ENCODE peak calls at places on chromosomes 4 and X, in five cellular contexts. One of them, this sample, is unnamed.

GRCh38 chr4:169282429-169283113 is 11.8 kb upstream of the SH3RF1 start:
- DNase-seq in T-helper 2 cell: no peak
- DNase-seq in cardiac septum: no peak
- DNase-seq in substantia nigra: no peak
- DNase-seq in AG09309: no peak
- DNase-seq in this sample: peak

GRCh38 chrX:130566028-130566683 is 164.4 kb downstream of the RBMX2 start:
- DNase-seq in T-helper 2 cell: no peak
- DNase-seq in cardiac septum: no peak
- DNase-seq in substantia nigra: no peak
- DNase-seq in AG09309: no peak
- DNase-seq in this sample: no peak

GRCh38 chr4:43146198-43146597 is 253.7 kb downstream of the GRXCR1 start:
- DNase-seq in T-helper 2 cell: no peak
- DNase-seq in cardiac septum: no peak
- DNase-seq in substantia nigra: no peak
- DNase-seq in AG09309: no peak
- DNase-seq in this sample: no peak

GRCh38 chrX:136185409-136186022 is 38.2 kb downstream of the FHL1 start:
- DNase-seq in T-helper 2 cell: no peak
- DNase-seq in cardiac septum: no peak
- DNase-seq in substantia nigra: no peak
- DNase-seq in AG09309: no peak
- DNase-seq in this sample: peak

GRCh38 chr4:174524242-174524641 is 2.0 kb upstream of the HPGD start:
- DNase-seq in T-helper 2 cell: no peak
- DNase-seq in cardiac septum: no peak
- DNase-seq in substantia nigra: no peak
- DNase-seq in AG09309: no peak
- DNase-seq in this sample: no peak

GRCh38 chrX:15530318-15530717 is 29.7 kb downstream of the BMX start:
- DNase-seq in T-helper 2 cell: no peak
- DNase-seq in cardiac septum: no peak
- DNase-seq in substantia nigra: no peak
- DNase-seq in AG09309: no peak
- DNase-seq in this sample: no peak

GRCh38 chr4:37480509-37480908 is 205.7 kb downstream of the RELL1 start:
- DNase-seq in T-helper 2 cell: no peak
- DNase-seq in cardiac septum: no peak
- DNase-seq in substantia nigra: no peak
- DNase-seq in AG09309: no peak
- DNase-seq in this sample: no peak

GRCh38 chr4:142547974-142548373 is 298.1 kb downstream of the INPP4B start:
- DNase-seq in T-helper 2 cell: no peak
- DNase-seq in cardiac septum: no peak
- DNase-seq in substantia nigra: no peak
- DNase-seq in AG09309: no peak
- DNase-seq in this sample: peak

GRCh38 chr4:54118850-54119589 is 19.1 kb downstream of the GSX2 start:
- DNase-seq in T-helper 2 cell: no peak
- DNase-seq in cardiac septum: no peak
- DNase-seq in substantia nigra: no peak
- DNase-seq in AG09309: no peak
- DNase-seq in this sample: no peak

GRCh38 chr4:136742330-136742729 is 790.0 kb downstream of the PCDH18 start:
- DNase-seq in T-helper 2 cell: no peak
- DNase-seq in cardiac septum: no peak
- DNase-seq in substantia nigra: no peak
- DNase-seq in AG09309: no peak
- DNase-seq in this sample: peak

GRCh38 chr4:149884046-149884445 is 68.4 kb upstream of the IQCM start:
- DNase-seq in T-helper 2 cell: no peak
- DNase-seq in cardiac septum: no peak
- DNase-seq in substantia nigra: peak
- DNase-seq in AG09309: peak
- DNase-seq in this sample: peak

GRCh38 chrX:19758536-19758935 is 128.9 kb downstream of the SH3KBP1 start:
- DNase-seq in T-helper 2 cell: no peak
- DNase-seq in cardiac septum: no peak
- DNase-seq in substantia nigra: no peak
- DNase-seq in AG09309: no peak
- DNase-seq in this sample: peak

GRCh38 chr4:178137732-178138471 is 695.7 kb upstream of the AGA start:
- DNase-seq in T-helper 2 cell: no peak
- DNase-seq in cardiac septum: no peak
- DNase-seq in substantia nigra: no peak
- DNase-seq in AG09309: no peak
- DNase-seq in this sample: no peak

GRCh38 chrX:9019151-9019550 is 14.8 kb downstream of the FAM9B start:
- DNase-seq in T-helper 2 cell: no peak
- DNase-seq in cardiac septum: no peak
- DNase-seq in substantia nigra: no peak
- DNase-seq in AG09309: peak
- DNase-seq in this sample: peak

GRCh38 chr4:53098681-53099121 is 236.6 kb downstream of the RASL11B start:
- DNase-seq in T-helper 2 cell: no peak
- DNase-seq in cardiac septum: no peak
- DNase-seq in substantia nigra: no peak
- DNase-seq in AG09309: peak
- DNase-seq in this sample: peak

GRCh38 chrX:110159235-110159634 is 156.3 kb downstream of the TMEM164 start:
- DNase-seq in T-helper 2 cell: no peak
- DNase-seq in cardiac septum: no peak
- DNase-seq in substantia nigra: no peak
- DNase-seq in AG09309: no peak
- DNase-seq in this sample: no peak

GRCh38 chr4:142615324-142615665 is 230.8 kb downstream of the INPP4B start:
- DNase-seq in T-helper 2 cell: no peak
- DNase-seq in cardiac septum: no peak
- DNase-seq in substantia nigra: no peak
- DNase-seq in AG09309: peak
- DNase-seq in this sample: peak

GRCh38 chr4:111136438-111136837 is 513.6 kb upstream of the PITX2 start:
- DNase-seq in T-helper 2 cell: no peak
- DNase-seq in cardiac septum: no peak
- DNase-seq in substantia nigra: no peak
- DNase-seq in AG09309: peak
- DNase-seq in this sample: peak

GRCh38 chr4:103787057-103787456 is 67.3 kb upstream of the TACR3 start:
- DNase-seq in T-helper 2 cell: no peak
- DNase-seq in cardiac septum: no peak
- DNase-seq in substantia nigra: no peak
- DNase-seq in AG09309: no peak
- DNase-seq in this sample: no peak

GRCh38 chr4:52604215-52604614 is 54.9 kb downstream of the USP46 start:
- DNase-seq in T-helper 2 cell: no peak
- DNase-seq in cardiac septum: no peak
- DNase-seq in substantia nigra: no peak
- DNase-seq in AG09309: no peak
- DNase-seq in this sample: no peak

GRCh38 chrX:16827225-16827624 is 41.0 kb downstream of the TXLNG start:
- DNase-seq in T-helper 2 cell: no peak
- DNase-seq in cardiac septum: no peak
- DNase-seq in substantia nigra: no peak
- DNase-seq in AG09309: no peak
- DNase-seq in this sample: peak

GRCh38 chr4:144903953-144904711 is 193.9 kb downstream of the ANAPC10 start:
- DNase-seq in T-helper 2 cell: no peak
- DNase-seq in cardiac septum: no peak
- DNase-seq in substantia nigra: no peak
- DNase-seq in AG09309: no peak
- DNase-seq in this sample: peak

GRCh38 chrX:136907626-136908025 is 27.1 kb upstream of the RBMX start:
- DNase-seq in T-helper 2 cell: no peak
- DNase-seq in cardiac septum: no peak
- DNase-seq in substantia nigra: no peak
- DNase-seq in AG09309: no peak
- DNase-seq in this sample: no peak

GRCh38 chr4:159160242-159160641 is 57.4 kb downstream of the RAPGEF2 start:
- DNase-seq in T-helper 2 cell: no peak
- DNase-seq in cardiac septum: no peak
- DNase-seq in substantia nigra: no peak
- DNase-seq in AG09309: peak
- DNase-seq in this sample: peak

GRCh38 chrX:34656467-34656841 is 631 bp downstream of the TMEM47 start:
- DNase-seq in T-helper 2 cell: no peak
- DNase-seq in cardiac septum: no peak
- DNase-seq in substantia nigra: no peak
- DNase-seq in AG09309: no peak
- DNase-seq in this sample: peak

GRCh38 chr4:103150677-103151076 is 47.5 kb downstream of the CENPE start:
- DNase-seq in T-helper 2 cell: no peak
- DNase-seq in cardiac septum: no peak
- DNase-seq in substantia nigra: no peak
- DNase-seq in AG09309: peak
- DNase-seq in this sample: peak

GRCh38 chr4:145487626-145488025 is 6.0 kb downstream of the SMAD1 start:
- DNase-seq in T-helper 2 cell: no peak
- DNase-seq in cardiac septum: no peak
- DNase-seq in substantia nigra: no peak
- DNase-seq in AG09309: no peak
- DNase-seq in this sample: no peak

GRCh38 chrX:101347859-101348451 is 587 bp downstream of the TIMM8A start:
- DNase-seq in T-helper 2 cell: no peak
- DNase-seq in cardiac septum: no peak
- DNase-seq in substantia nigra: no peak
- DNase-seq in AG09309: no peak
- DNase-seq in this sample: peak

GRCh38 chrX:7170903-7171302 is 22.9 kb upstream of the PUDP start:
- DNase-seq in T-helper 2 cell: no peak
- DNase-seq in cardiac septum: no peak
- DNase-seq in substantia nigra: no peak
- DNase-seq in AG09309: no peak
- DNase-seq in this sample: no peak

GRCh38 chr4:8920969-8921368 is 49.3 kb upstream of the HMX1 start:
- DNase-seq in T-helper 2 cell: no peak
- DNase-seq in cardiac septum: no peak
- DNase-seq in substantia nigra: no peak
- DNase-seq in AG09309: no peak
- DNase-seq in this sample: no peak

GRCh38 chrX:46704767-46705386 is 54.0 kb downstream of the SLC9A7 start:
- DNase-seq in T-helper 2 cell: no peak
- DNase-seq in cardiac septum: no peak
- DNase-seq in substantia nigra: no peak
- DNase-seq in AG09309: no peak
- DNase-seq in this sample: peak

GRCh38 chrX:37455381-37455780 is 106.2 kb downstream of the PRRG1 start:
- DNase-seq in T-helper 2 cell: no peak
- DNase-seq in cardiac septum: no peak
- DNase-seq in substantia nigra: no peak
- DNase-seq in AG09309: no peak
- DNase-seq in this sample: no peak

GRCh38 chr4:101400096-101400495 is 52.8 kb upstream of the PPP3CA start:
- DNase-seq in T-helper 2 cell: no peak
- DNase-seq in cardiac septum: no peak
- DNase-seq in substantia nigra: no peak
- DNase-seq in AG09309: no peak
- DNase-seq in this sample: peak

This sample was measured in GM23248.